ENCODE peak calls at places on chromosomes 6 and 20, in four cellular contexts. X is GM12878, V is K562, F is A549. I is an unnamed sample.

GRCh38 chr20:3250091-3250504 is 11.1 kb upstream of the SLC4A11 start:
- ATAC-seq in X (peak; percentile 27), V (peak; percentile 91), F (peak; percentile 88), I (no peak)

GRCh38 chr20:54727490-54727889 is 252.1 kb downstream of the DOK5 start:
- ATAC-seq in X (no peak), V (no peak), F (no peak), I (no peak)

GRCh38 chr20:23710771-23711170 is 21.9 kb upstream of the CST4 start:
- ATAC-seq in X (no peak), V (no peak), F (no peak), I (no peak)

GRCh38 chr6:15893556-15894253 is 230.9 kb upstream of the DTNBP1 start:
- ATAC-seq in X (peak; percentile 22), V (peak; percentile 9), F (peak; percentile 43), I (no peak)

GRCh38 chr6:15287670-15288069 is 41.8 kb downstream of the JARID2 start:
- ATAC-seq in X (peak; percentile 99), V (peak; percentile 14), F (no peak), I (no peak)

GRCh38 chr6:151155095-151155494 is 84.7 kb upstream of the AKAP12 start:
- ATAC-seq in X (no peak), V (no peak), F (no peak), I (no peak)

GRCh38 chr6:1771324-1771723 is 161.6 kb downstream of the FOXC1 start:
- ATAC-seq in X (peak; percentile 18), V (no peak), F (no peak), I (no peak)

GRCh38 chr6:145277358-145278097 is 457.8 kb downstream of the EPM2A start:
- ATAC-seq in X (no peak), V (no peak), F (no peak), I (no peak)

GRCh38 chr6:132867055-132867454 is 52.7 kb downstream of the RPS12 start:
- ATAC-seq in X (no peak), V (no peak), F (no peak), I (peak; percentile 31)

GRCh38 chr6:162887981-162888689 is 160.4 kb downstream of the PACRG start:
- ATAC-seq in X (no peak), V (no peak), F (no peak), I (no peak)

GRCh38 chr6:159726196-159726917 is 949 bp upstream of the WTAP start:
- ATAC-seq in X (peak; percentile 26), V (peak; percentile 43), F (peak; percentile 64), I (peak; percentile 33)

GRCh38 chr20:44856442-44856841 is 29.1 kb upstream of the YWHAB start:
- ATAC-seq in X (no peak), V (no peak), F (no peak), I (no peak)

GRCh38 chr6:110329729-110330436 is 28.3 kb downstream of the METTL24 start:
- ATAC-seq in X (no peak), V (no peak), F (peak; percentile 57), I (peak; percentile 54)

GRCh38 chr20:12047838-12048432 is 130.2 kb downstream of the BTBD3 start:
- ATAC-seq in X (no peak), V (no peak), F (no peak), I (no peak)

GRCh38 chr6:166655251-166655650 is 28.2 kb upstream of the RPS6KA2 start:
- ATAC-seq in X (no peak), V (no peak), F (no peak), I (no peak)

GRCh38 chr6:16471222-16471784 is 232.9 kb downstream of the GMPR start:
- ATAC-seq in X (peak; percentile 71), V (no peak), F (no peak), I (no peak)

DNA sequence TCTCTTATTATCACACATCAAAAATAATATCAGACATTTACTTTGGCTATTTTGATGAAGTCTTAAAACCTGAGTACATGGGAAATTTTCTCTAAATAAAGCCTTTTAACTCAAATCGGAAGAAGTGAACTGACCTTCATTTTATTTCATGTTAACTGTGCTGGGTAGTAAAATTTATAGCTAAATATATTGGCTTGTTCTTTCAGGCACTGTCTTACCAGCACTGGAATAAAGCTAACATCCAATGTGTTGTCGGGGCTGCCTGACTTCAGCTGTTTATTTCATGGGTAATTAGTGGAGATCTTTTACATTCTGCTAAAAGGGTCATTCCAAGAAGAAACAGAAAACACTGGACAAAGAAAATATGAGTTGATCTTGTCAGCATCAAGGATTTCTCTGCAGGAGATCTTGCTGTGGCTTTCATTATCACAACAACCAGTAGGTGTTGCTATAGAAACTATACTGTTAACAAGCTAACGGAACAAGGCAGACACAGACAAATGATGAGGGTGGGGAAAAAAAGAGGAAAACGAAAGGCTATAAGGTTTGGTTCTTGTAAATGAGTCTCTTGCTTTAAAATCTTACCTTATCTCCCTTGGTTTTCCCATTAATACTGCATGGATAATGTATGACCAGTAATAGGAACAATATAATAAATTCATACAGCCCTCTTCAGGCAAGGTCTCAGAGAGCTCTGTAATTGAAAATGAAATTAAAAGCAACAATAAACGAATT is 206.9 kb downstream of the SIM1 start:
- ATAC-seq in X (peak; percentile 85), V (peak; percentile 93), F (peak; percentile 92), I (no peak)
- TF ChIP-seq EP300 in X (no peak), V (peak; percentile 87), F (no peak), I (no peak)

GRCh38 chr6:168819546-168819945 is 378.6 kb downstream of the SMOC2 start:
- ATAC-seq in X (no peak), V (no peak), F (no peak), I (no peak)

GRCh38 chr6:168817558-168818159 is 376.7 kb downstream of the SMOC2 start:
- ATAC-seq in X (no peak), V (no peak), F (no peak), I (no peak)

GRCh38 chr6:168815229-168815628 is 374.2 kb downstream of the SMOC2 start:
- ATAC-seq in X (no peak), V (no peak), F (peak; percentile 62), I (no peak)
- TF ChIP-seq CTCF in X (peak; percentile 7), V (no peak), F (no peak), I (no peak)

DNA sequence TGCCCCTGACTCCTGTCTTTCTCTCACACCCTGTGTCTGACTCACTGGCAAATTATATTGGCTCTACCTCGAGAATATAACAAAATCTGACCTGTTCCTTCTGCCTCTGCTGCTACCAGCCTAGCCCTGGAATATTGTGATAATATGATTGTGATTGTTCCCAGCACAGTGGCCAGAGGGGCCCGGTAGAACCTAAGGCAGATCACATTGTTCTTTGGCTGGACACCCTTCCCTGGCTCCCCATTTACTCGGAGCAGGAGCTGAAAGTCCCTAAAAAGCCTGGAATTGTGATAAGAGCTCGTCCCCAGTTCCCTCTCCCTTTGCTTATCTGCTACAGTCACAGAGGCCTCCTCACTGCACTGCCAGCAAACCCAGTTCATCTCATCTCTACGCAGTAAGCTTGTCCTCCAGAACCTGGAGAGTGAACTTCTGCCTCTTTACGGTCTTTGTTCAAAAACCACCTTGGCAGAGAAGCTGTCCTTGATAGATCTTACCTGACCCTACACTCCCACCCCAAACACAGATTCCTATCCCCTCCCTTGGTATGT is 21.8 kb downstream of the SERPINB6 start:
- ATAC-seq in X (no peak), V (peak; percentile 50), F (no peak), I (no peak)
- TF ChIP-seq EP300 in X (no peak), V (no peak), F (no peak), I (no peak)

GRCh38 chr6:33812669-33813068 is 8.9 kb upstream of the MLN start:
- ATAC-seq in X (peak; percentile 66), V (peak; percentile 89), F (peak; percentile 73), I (no peak)
- TF ChIP-seq CTCF in X (no peak), V (peak; percentile 42), F (no peak), I (peak; percentile 30)

DNA sequence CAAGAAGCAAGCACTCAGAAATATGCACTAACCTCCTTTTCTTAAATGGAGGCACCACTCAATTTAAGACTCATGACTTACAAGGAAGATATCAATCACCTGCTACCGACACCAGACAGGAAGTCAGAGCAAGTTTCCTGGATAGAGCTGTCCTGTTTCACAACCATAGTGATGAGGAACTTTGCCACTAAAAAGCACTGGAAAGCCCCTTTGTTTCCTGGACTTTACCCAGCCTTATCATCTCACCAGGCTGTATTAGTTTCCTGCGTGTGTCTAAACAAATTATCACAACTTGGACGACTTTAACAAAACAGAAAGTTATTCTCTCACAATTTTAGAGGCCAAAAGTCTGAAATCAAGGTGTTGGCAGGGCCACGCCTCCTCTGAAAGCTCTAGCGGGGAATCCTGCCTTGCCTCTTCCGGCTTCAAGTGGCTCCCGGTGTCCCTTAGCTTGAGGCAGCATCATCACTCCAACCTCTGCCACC is 253.8 kb upstream of the STXBP5 start:
- ATAC-seq in X (peak; percentile 72), V (peak; percentile 78), F (peak; percentile 30), I (no peak)
- TF ChIP-seq EP300 in X (no peak), V (peak; percentile 49), F (no peak), I (no peak)

I was measured in gastroesophageal sphincter.